ENCODE peak calls at places on chromosomes 2 and 18, in nine cellular contexts. Q is activated B cell treated with CpG ODN at 0.5 μM for 24 hours, N is HTR-8/SVneo, F is RWPE1, J is NCI-H1092 treated with DMSO at 0.1 percent for 48 hours, Z is HL-60, Y is H54, L is LoVo, R is iPS DF 6.9. M is an unnamed sample.

GRCh38 chr18:68519341-68519740 is 195.6 kb downstream of the TMX3 start:
- DNase-seq in Q (no peak), N (no peak), F (no peak), J (no peak), Z (no peak), Y (no peak), L (no peak), R (no peak), M (no peak)

GRCh38 chr18:54684786-54685185 is 93.7 kb downstream of the DYNAP start:
- DNase-seq in Q (no peak), N (no peak), F (no peak), J (no peak), Z (no peak), Y (peak), L (no peak), R (no peak), M (no peak)

GRCh38 chr2:239727776-239728600 is 297.2 kb downstream of the NDUFA10 start:
- DNase-seq in Q (no peak), N (no peak), F (no peak), J (no peak), Z (no peak), Y (no peak), L (no peak), R (no peak), M (peak)

GRCh38 chr2:138708682-138709241 is 71.4 kb downstream of the NXPH2 start:
- DNase-seq in Q (no peak), N (no peak), F (no peak), J (peak), Z (no peak), Y (no peak), L (no peak), R (no peak), M (no peak)

GRCh38 chr2:129233751-129234406 is 745.6 kb upstream of the RAB6C start:
- DNase-seq in Q (no peak), N (no peak), F (peak), J (peak), Z (no peak), Y (no peak), L (no peak), R (no peak), M (no peak)

GRCh38 chr2:111032721-111033532 is 87.8 kb upstream of the BCL2L11 start:
- DNase-seq in Q (no peak), N (peak), F (peak), J (no peak), Z (no peak), Y (peak), L (peak), R (no peak), M (no peak)

GRCh38 chr2:127811397-127811860 is 458 bp upstream of the WDR33 start:
- DNase-seq in Q (no peak), N (no peak), F (no peak), J (peak), Z (peak), Y (no peak), L (no peak), R (no peak), M (peak)

GRCh38 chr2:219353129-219353528 is 20.6 kb upstream of the RESP18 start:
- DNase-seq in Q (no peak), N (no peak), F (no peak), J (no peak), Z (no peak), Y (no peak), L (no peak), R (no peak), M (no peak)

GRCh38 chr2:190535119-190535439 is 557 bp upstream of the NEMP2 start:
- DNase-seq in Q (no peak), N (no peak), F (no peak), J (peak), Z (no peak), Y (no peak), L (no peak), R (no peak), M (no peak)

GRCh38 chr2:162710282-162710891 is 128.2 kb downstream of the KCNH7 start:
- DNase-seq in Q (no peak), N (no peak), F (no peak), J (peak), Z (no peak), Y (no peak), L (no peak), R (no peak), M (no peak)

GRCh38 chr2:127094509-127095366 is 12.2 kb downstream of the BIN1 start:
- DNase-seq in Q (no peak), N (no peak), F (peak), J (no peak), Z (no peak), Y (peak), L (peak), R (no peak), M (peak)

GRCh38 chr2:99682280-99683060 is 192.7 kb upstream of the REV1 start:
- DNase-seq in Q (no peak), N (no peak), F (no peak), J (peak), Z (no peak), Y (no peak), L (no peak), R (no peak), M (no peak)

GRCh38 chr2:182980115-182980514 is 58.1 kb downstream of the NCKAP1 start:
- DNase-seq in Q (no peak), N (peak), F (peak), J (peak), Z (no peak), Y (no peak), L (peak), R (no peak), M (no peak)

GRCh38 chr18:46497129-46497528 is 159.9 kb downstream of the LOXHD1 start:
- DNase-seq in Q (no peak), N (no peak), F (peak), J (no peak), Z (peak), Y (no peak), L (peak), R (no peak), M (no peak)

GRCh38 chr2:15447381-15447780 is 113.8 kb downstream of the NBAS start:
- DNase-seq in Q (no peak), N (no peak), F (no peak), J (no peak), Z (no peak), Y (no peak), L (no peak), R (no peak), M (no peak)

GRCh38 chr2:158692372-158693103 is 102.6 kb upstream of the DAPL1 start:
- DNase-seq in Q (no peak), N (no peak), F (no peak), J (no peak), Z (no peak), Y (no peak), L (no peak), R (no peak), M (no peak)

GRCh38 chr2:183207110-183207509 is 82.9 kb downstream of the NUP35 start:
- DNase-seq in Q (no peak), N (peak), F (no peak), J (no peak), Z (no peak), Y (no peak), L (peak), R (no peak), M (no peak)

GRCh38 chr18:3294435-3295080 is 32.6 kb downstream of the MYL12B start:
- DNase-seq in Q (no peak), N (no peak), F (no peak), J (peak), Z (no peak), Y (no peak), L (no peak), R (no peak), M (no peak)

GRCh38 chr2:190530211-190530639 is 4.3 kb downstream of the NEMP2 start:
- DNase-seq in Q (no peak), N (no peak), F (no peak), J (no peak), Z (no peak), Y (no peak), L (no peak), R (no peak), M (no peak)

GRCh38 chr2:72629062-72629461 is 196.8 kb downstream of the EXOC6B start:
- DNase-seq in Q (no peak), N (no peak), F (no peak), J (no peak), Z (no peak), Y (no peak), L (no peak), R (no peak), M (no peak)

GRCh38 chr2:206693399-206694137 is 24.6 kb downstream of the DYTN start:
- DNase-seq in Q (no peak), N (peak), F (peak), J (peak), Z (peak), Y (peak), L (peak), R (peak), M (no peak)

GRCh38 chr2:127365211-127365643 is 22.5 kb downstream of the MAP3K2 start:
- DNase-seq in Q (no peak), N (no peak), F (no peak), J (no peak), Z (no peak), Y (no peak), L (no peak), R (no peak), M (no peak)

GRCh38 chr2:215332876-215333600 is 21.2 kb downstream of the ATIC start:
- DNase-seq in Q (no peak), N (no peak), F (no peak), J (no peak), Z (no peak), Y (no peak), L (peak), R (no peak), M (no peak)

GRCh38 chr2:233857511-233858118 is 3.3 kb upstream of the HJURP start:
- DNase-seq in Q (peak), N (peak), F (no peak), J (no peak), Z (peak), Y (peak), L (peak), R (no peak), M (no peak)

GRCh38 chr2:224359569-224359968 is 42.3 kb downstream of the FAM124B start:
- DNase-seq in Q (no peak), N (no peak), F (no peak), J (no peak), Z (no peak), Y (no peak), L (no peak), R (peak), M (no peak)

GRCh38 chr18:30713299-30713698 is 329.2 kb downstream of the DSC3 start:
- DNase-seq in Q (no peak), N (no peak), F (no peak), J (no peak), Z (no peak), Y (no peak), L (no peak), R (no peak), M (no peak)

GRCh38 chr2:165202230-165202629 is 1.6 kb downstream of the SCN3A start:
- DNase-seq in Q (no peak), N (no peak), F (no peak), J (peak), Z (no peak), Y (no peak), L (no peak), R (no peak), M (no peak)

GRCh38 chr18:48023334-48024008 is 93.0 kb upstream of the SMAD2 start:
- DNase-seq in Q (no peak), N (peak), F (peak), J (peak), Z (peak), Y (peak), L (peak), R (peak), M (no peak)

GRCh38 chr18:7369006-7369405 is 138.1 kb downstream of the LRRC30 start:
- DNase-seq in Q (no peak), N (no peak), F (no peak), J (no peak), Z (no peak), Y (no peak), L (no peak), R (no peak), M (no peak)

GRCh38 chr2:209460151-209460761 is 36.4 kb downstream of the MAP2 start:
- DNase-seq in Q (no peak), N (no peak), F (peak), J (no peak), Z (no peak), Y (no peak), L (no peak), R (no peak), M (no peak)

GRCh38 chr2:213251618-213252017 is 32.6 kb upstream of the SPAG16 start:
- DNase-seq in Q (no peak), N (peak), F (peak), J (peak), Z (no peak), Y (no peak), L (peak), R (peak), M (no peak)

M was measured in hypothalamus.